ENCODE peak calls at places on chromosomes 16 and 17, in ten cellular contexts. A is nucleus accumbens, C is stomach, R is NCI-H748 treated with DMSO at 0.1 percent for 48 hours, M is progenitor cell of endocrine pancreas, X is NCI-H460, W is activated B cell treated with CpG ODN at 0.5 μM for 24 hours, E is neuronal stem cell, K is EH, O is activated T-cell treated with anti-CD3 and anti-CD28 coated beads for 24 hours. V is an unnamed sample.

GRCh38 chr16:84950906-84951305 is 60.4 kb downstream of the ZDHHC7 start:
- DNase-seq in X (no peak), M (no peak), K (peak; percentile 27), R (no peak), A (no peak), O (peak; percentile 20), W (no peak), C (no peak), E (no peak), V (no peak)

GRCh38 chr17:19372866-19373505 is 5.3 kb upstream of the MAPK7 start:
- DNase-seq in O (no peak), M (no peak), C (no peak), X (no peak), W (no peak), R (no peak), E (no peak), A (no peak), K (no peak), V (no peak)

GRCh38 chr17:33939959-33940358 is 315.1 kb upstream of the CCL2 start:
- DNase-seq in R (no peak), E (no peak), O (no peak), M (no peak), C (peak; percentile 50), A (no peak), W (no peak), K (no peak), X (no peak), V (no peak)

GRCh38 chr16:15523939-15524338 is 89.6 kb downstream of the BMERB1 start:
- DNase-seq in O (no peak), M (no peak), E (no peak), X (no peak), K (peak; percentile 59), C (no peak), R (no peak), A (no peak), W (no peak), V (no peak)

GRCh38 chr17:79041041-79041570 is 17.1 kb downstream of the C1QTNF1 start:
- DNase-seq in A (no peak), W (no peak), M (no peak), X (no peak), R (no peak), K (no peak), E (no peak), C (no peak), O (no peak), V (no peak)

GRCh38 chr17:13398853-13399252 is 202.9 kb downstream of the HS3ST3A1 start:
- DNase-seq in K (no peak), E (no peak), M (no peak), X (no peak), C (no peak), A (no peak), W (no peak), O (no peak), R (no peak), V (no peak)

GRCh38 chr16:68590201-68590994 is 51.3 kb downstream of the ZFP90 start:
- DNase-seq in C (peak; percentile 74), R (peak; percentile 31), E (peak; percentile 58), M (peak; percentile 59), W (peak; percentile 37), K (peak; percentile 63), X (no peak), A (no peak), O (peak; percentile 57), V (peak; percentile 56)

GRCh38 chr17:74032222-74032621 is 171.3 kb upstream of the RPL38 start:
- DNase-seq in R (no peak), K (no peak), C (no peak), M (no peak), E (no peak), A (no peak), W (no peak), X (no peak), O (no peak), V (no peak)

GRCh38 chr17:57916925-57917858 is 38.0 kb downstream of the CUEDC1 start:
- DNase-seq in O (no peak), K (no peak), R (no peak), E (no peak), W (no peak), C (no peak), M (no peak), X (no peak), A (peak; percentile 75), V (no peak)

GRCh38 chr17:67223924-67224323 is 21.1 kb downstream of the HELZ start:
- DNase-seq in W (no peak), E (no peak), X (no peak), C (no peak), A (no peak), O (no peak), M (no peak), K (no peak), R (no peak), V (peak; percentile 11)

GRCh38 chr16:54140057-54140787 is 146.4 kb downstream of the IRX3 start:
- DNase-seq in E (no peak), O (no peak), M (no peak), C (no peak), A (no peak), W (no peak), R (no peak), X (no peak), K (no peak), V (no peak)

GRCh38 chr16:68339214-68339613 is 28.4 kb downstream of the PRMT7 start:
- DNase-seq in X (no peak), A (no peak), O (no peak), C (no peak), M (no peak), E (no peak), K (no peak), R (no peak), W (no peak), V (no peak)

GRCh38 chr16:87243383-87243964 is 73.7 kb downstream of the C16orf95 start:
- DNase-seq in C (no peak), A (no peak), M (no peak), R (no peak), W (no peak), X (no peak), O (no peak), E (no peak), K (no peak), V (no peak)

GRCh38 chr17:77729587-77729986 is 228.9 kb upstream of the TNRC6C start:
- DNase-seq in X (no peak), A (no peak), O (no peak), R (no peak), M (peak; percentile 4), E (no peak), K (no peak), C (no peak), W (no peak), V (no peak)

GRCh38 chr16:3938843-3939624 is 58.5 kb upstream of the CREBBP start:
- DNase-seq in E (peak; percentile 68), C (peak; percentile 40), W (peak; percentile 68), X (no peak), O (peak; percentile 53), K (peak; percentile 96), A (no peak), M (peak; percentile 63), R (no peak), V (peak; percentile 70)

GRCh38 chr17:69434164-69434579 is 19.7 kb downstream of the MAP2K6 start:
- DNase-seq in A (peak; percentile 25), O (no peak), W (no peak), M (no peak), R (peak; percentile 43), K (no peak), C (no peak), X (no peak), E (no peak), V (peak; percentile 42)

GRCh38 chr16:12252616-12253015 is 276.1 kb downstream of the SNX29 start:
- DNase-seq in C (no peak), E (no peak), M (no peak), K (no peak), A (no peak), W (no peak), R (no peak), X (no peak), O (no peak), V (no peak)

GRCh38 chr16:54812229-54812628 is 118.4 kb upstream of the IRX5 start:
- DNase-seq in K (peak; percentile 16), R (no peak), X (no peak), A (no peak), O (no peak), C (no peak), M (no peak), W (no peak), E (no peak), V (peak; percentile 33)

V was measured in RPMI7951.